ENCODE peak calls at places on chromosomes 2 and 18, in seven cellular contexts. One of them, this sample, is unnamed.

GRCh38 chr2:43507137-43507536 is 88.7 kb downstream of the THADA start:
- DNase-seq in OCI-LY7: no peak
- DNase-seq in fibroblast of lung: no peak
- DNase-seq in GM12864: no peak
- DNase-seq in HFF-Myc: no peak
- DNase-seq in testis: no peak
- DNase-seq in HCT116: no peak
- DNase-seq in this sample: no peak

GRCh38 chr18:50934545-50935211 is 33.2 kb upstream of the ELAC1 start:
- DNase-seq in testis: no peak
- DNase-seq in OCI-LY7: no peak
- DNase-seq in GM12864: no peak
- DNase-seq in HFF-Myc: no peak
- DNase-seq in fibroblast of lung: no peak
- DNase-seq in HCT116: no peak
- DNase-seq in this sample: no peak

GRCh38 chr2:160034396-160034795 is 28.0 kb downstream of the PLA2R1 start:
- DNase-seq in testis: no peak
- DNase-seq in fibroblast of lung: no peak
- DNase-seq in HFF-Myc: no peak
- DNase-seq in HCT116: no peak
- DNase-seq in OCI-LY7: no peak
- DNase-seq in GM12864: no peak
- DNase-seq in this sample: no peak

GRCh38 chr2:236743623-236744280 is 174.1 kb downstream of the ACKR3 start:
- DNase-seq in GM12864: no peak
- DNase-seq in HCT116: no peak
- DNase-seq in OCI-LY7: no peak
- DNase-seq in testis: no peak
- DNase-seq in fibroblast of lung: peak; percentile 57
- DNase-seq in HFF-Myc: peak; percentile 37
- DNase-seq in this sample: no peak

GRCh38 chr2:73939419-73939818 is 12.7 kb downstream of the DGUOK start:
- DNase-seq in HFF-Myc: no peak
- DNase-seq in HCT116: no peak
- DNase-seq in testis: no peak
- DNase-seq in OCI-LY7: no peak
- DNase-seq in GM12864: no peak
- DNase-seq in fibroblast of lung: peak; percentile 71
- DNase-seq in this sample: no peak

GRCh38 chr2:192459422-192459821 is 264.7 kb upstream of the TMEFF2 start:
- DNase-seq in OCI-LY7: no peak
- DNase-seq in testis: no peak
- DNase-seq in HCT116: no peak
- DNase-seq in HFF-Myc: no peak
- DNase-seq in GM12864: no peak
- DNase-seq in fibroblast of lung: no peak
- DNase-seq in this sample: no peak

GRCh38 chr2:26640331-26640745 is 828 bp downstream of the CIB4 start:
- DNase-seq in testis: no peak
- DNase-seq in GM12864: no peak
- DNase-seq in OCI-LY7: no peak
- DNase-seq in HCT116: peak; percentile 13
- DNase-seq in HFF-Myc: no peak
- DNase-seq in fibroblast of lung: peak; percentile 79
- DNase-seq in this sample: no peak

GRCh38 chr2:202164409-202164808 is 74.0 kb downstream of the SUMO1 start:
- DNase-seq in HFF-Myc: no peak
- DNase-seq in testis: no peak
- DNase-seq in GM12864: no peak
- DNase-seq in HCT116: no peak
- DNase-seq in OCI-LY7: no peak
- DNase-seq in fibroblast of lung: no peak
- DNase-seq in this sample: no peak

GRCh38 chr18:70494524-70494923 is 205.7 kb downstream of the SOCS6 start:
- DNase-seq in GM12864: no peak
- DNase-seq in HCT116: no peak
- DNase-seq in fibroblast of lung: no peak
- DNase-seq in HFF-Myc: no peak
- DNase-seq in testis: no peak
- DNase-seq in OCI-LY7: no peak
- DNase-seq in this sample: no peak

GRCh38 chr2:84969511-84970265 is 1.3 kb upstream of the KCMF1 start:
- DNase-seq in OCI-LY7: peak; percentile 63
- DNase-seq in HFF-Myc: no peak
- DNase-seq in GM12864: no peak
- DNase-seq in HCT116: no peak
- DNase-seq in testis: peak; percentile 30
- DNase-seq in fibroblast of lung: peak; percentile 43
- DNase-seq in this sample: peak; percentile 76

GRCh38 chr2:182618672-182619079 is 97.4 kb upstream of the DNAJC10 start:
- DNase-seq in GM12864: no peak
- DNase-seq in HFF-Myc: no peak
- DNase-seq in OCI-LY7: no peak
- DNase-seq in HCT116: no peak
- DNase-seq in fibroblast of lung: peak; percentile 51
- DNase-seq in testis: no peak
- DNase-seq in this sample: no peak

GRCh38 chr2:208399201-208399600 is 7.4 kb upstream of the PTH2R start:
- DNase-seq in GM12864: no peak
- DNase-seq in OCI-LY7: no peak
- DNase-seq in fibroblast of lung: no peak
- DNase-seq in testis: no peak
- DNase-seq in HFF-Myc: no peak
- DNase-seq in HCT116: no peak
- DNase-seq in this sample: no peak

GRCh38 chr2:96963316-96963715 is 23.1 kb downstream of the FAM178B start:
- DNase-seq in OCI-LY7: no peak
- DNase-seq in GM12864: no peak
- DNase-seq in HFF-Myc: no peak
- DNase-seq in fibroblast of lung: no peak
- DNase-seq in HCT116: no peak
- DNase-seq in testis: no peak
- DNase-seq in this sample: no peak

DNA sequence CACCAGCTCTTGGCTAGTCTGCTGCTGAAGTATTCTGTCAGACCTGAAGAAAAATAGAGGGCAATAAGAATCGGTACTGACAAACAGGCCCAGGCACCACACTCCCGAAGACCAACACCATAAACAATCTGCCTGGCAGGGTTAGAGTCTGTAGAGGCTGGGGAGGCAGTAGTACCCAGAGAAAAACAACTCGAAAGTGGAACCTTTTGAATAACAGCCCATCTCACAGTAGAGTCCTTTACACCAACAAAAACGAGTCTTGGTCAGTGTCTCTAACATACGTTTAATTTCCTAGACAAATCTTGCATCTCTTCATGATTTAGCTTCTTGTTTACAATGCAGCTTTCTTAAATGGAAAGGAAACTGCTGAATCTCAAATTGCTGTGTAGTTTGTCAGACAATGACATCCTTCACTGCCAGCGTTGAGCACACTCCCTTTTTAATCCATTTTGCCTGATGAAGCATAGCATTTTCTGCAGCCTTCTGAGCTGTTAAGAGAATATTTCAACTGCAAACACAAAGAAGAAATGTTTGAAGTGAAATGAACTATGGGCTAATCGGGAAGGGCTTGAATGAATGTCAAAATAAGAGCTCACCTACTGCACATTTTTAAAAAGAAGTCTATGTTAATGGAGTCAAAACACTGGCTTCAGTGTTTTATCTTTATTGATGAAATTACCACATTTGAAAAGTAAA is 73.1 kb upstream of the DSG1 start:
- DNase-seq in testis: no peak
- DNase-seq in HCT116: no peak
- DNase-seq in GM12864: no peak
- DNase-seq in fibroblast of lung: no peak
- DNase-seq in OCI-LY7: no peak
- DNase-seq in HFF-Myc: no peak
- DNase-seq in this sample: no peak
- H3K4me3 ChIP-seq in testis: no peak overlapping the region
- H3K4me3 ChIP-seq in HCT116: peak overlapping the region; percentile 16
- H3K4me3 ChIP-seq in GM12864: no peak overlapping the region
- H3K4me3 ChIP-seq in fibroblast of lung: no peak overlapping the region
- H3K4me3 ChIP-seq in OCI-LY7: no peak overlapping the region
- H3K4me3 ChIP-seq in HFF-Myc: no peak overlapping the region
- H3K4me3 ChIP-seq in this sample: peak overlapping the region; percentile 30

GRCh38 chr2:64699712-64700111 is 46.0 kb upstream of the SERTAD2 start:
- DNase-seq in HCT116: no peak
- DNase-seq in OCI-LY7: no peak
- DNase-seq in GM12864: peak; percentile 51
- DNase-seq in fibroblast of lung: no peak
- DNase-seq in HFF-Myc: no peak
- DNase-seq in testis: no peak
- DNase-seq in this sample: peak; percentile 86
- TF ChIP-seq CTCF in HCT116: no peak
- TF ChIP-seq CTCF in OCI-LY7: peak; percentile 43
- TF ChIP-seq CTCF in GM12864: peak; percentile 38
- TF ChIP-seq CTCF in fibroblast of lung: no peak
- TF ChIP-seq CTCF in HFF-Myc: no peak
- TF ChIP-seq CTCF in testis: no peak
- TF ChIP-seq CTCF in this sample: peak; percentile 19

GRCh38 chr18:75203456-75204261 is 5.3 kb downstream of the PTGR3 start:
- DNase-seq in fibroblast of lung: peak; percentile 66
- DNase-seq in GM12864: no peak
- DNase-seq in testis: peak; percentile 49
- DNase-seq in HFF-Myc: no peak
- DNase-seq in HCT116: no peak
- DNase-seq in OCI-LY7: no peak
- DNase-seq in this sample: no peak
- H3K4me3 ChIP-seq in fibroblast of lung: peak overlapping the region; percentile 28
- H3K4me3 ChIP-seq in GM12864: no peak overlapping the region
- H3K4me3 ChIP-seq in testis: peak overlapping the region; percentile 62
- H3K4me3 ChIP-seq in HFF-Myc: peak overlapping the region; percentile 96
- H3K4me3 ChIP-seq in HCT116: no peak overlapping the region
- H3K4me3 ChIP-seq in OCI-LY7: no peak overlapping the region
- H3K4me3 ChIP-seq in this sample: no peak overlapping the region

GRCh38 chr18:77820472-77820871 is 570.8 kb downstream of the GALR1 start:
- DNase-seq in HCT116: no peak
- DNase-seq in HFF-Myc: no peak
- DNase-seq in fibroblast of lung: no peak
- DNase-seq in GM12864: no peak
- DNase-seq in OCI-LY7: no peak
- DNase-seq in testis: no peak
- DNase-seq in this sample: no peak

GRCh38 chr18:77821892-77822291 is 572.2 kb downstream of the GALR1 start:
- DNase-seq in HFF-Myc: no peak
- DNase-seq in testis: no peak
- DNase-seq in GM12864: no peak
- DNase-seq in fibroblast of lung: no peak
- DNase-seq in OCI-LY7: no peak
- DNase-seq in HCT116: no peak
- DNase-seq in this sample: no peak

GRCh38 chr18:77815666-77816338 is 566.2 kb downstream of the GALR1 start:
- DNase-seq in HCT116: no peak
- DNase-seq in testis: no peak
- DNase-seq in fibroblast of lung: no peak
- DNase-seq in OCI-LY7: no peak
- DNase-seq in HFF-Myc: no peak
- DNase-seq in GM12864: no peak
- DNase-seq in this sample: no peak

GRCh38 chr18:77822552-77823138 is 573.0 kb downstream of the GALR1 start:
- DNase-seq in HCT116: no peak
- DNase-seq in HFF-Myc: no peak
- DNase-seq in fibroblast of lung: no peak
- DNase-seq in testis: no peak
- DNase-seq in OCI-LY7: no peak
- DNase-seq in GM12864: no peak
- DNase-seq in this sample: no peak

DNA sequence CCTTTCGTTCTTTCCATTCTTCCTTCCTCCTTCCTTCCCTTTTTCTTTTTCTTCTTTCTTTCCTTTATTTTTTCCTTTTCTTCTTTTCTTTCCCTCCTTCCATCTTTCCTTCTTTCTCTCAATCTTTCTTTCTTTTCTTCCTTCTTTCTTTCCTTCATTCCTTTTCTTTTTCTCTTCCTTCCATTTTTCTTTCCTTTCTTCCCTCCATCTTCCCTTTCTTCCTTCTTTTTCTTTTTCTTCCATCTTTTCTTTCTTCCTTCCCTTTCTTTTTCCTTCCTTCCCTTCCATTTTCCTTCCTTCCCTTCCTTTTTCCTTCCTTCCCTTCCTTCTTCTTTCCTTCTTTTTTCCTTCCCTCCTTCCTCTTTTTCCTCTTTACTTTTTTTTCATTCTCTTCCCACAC is 568.7 kb downstream of the GALR1 start:
- DNase-seq in OCI-LY7: no peak
- DNase-seq in GM12864: no peak
- DNase-seq in HFF-Myc: no peak
- DNase-seq in testis: no peak
- DNase-seq in fibroblast of lung: no peak
- DNase-seq in HCT116: no peak
- DNase-seq in this sample: no peak
- TF ChIP-seq CTCF in OCI-LY7: no peak
- TF ChIP-seq CTCF in GM12864: no peak
- TF ChIP-seq CTCF in HFF-Myc: no peak
- TF ChIP-seq CTCF in testis: no peak
- TF ChIP-seq CTCF in fibroblast of lung: no peak
- TF ChIP-seq CTCF in HCT116: no peak
- TF ChIP-seq CTCF in this sample: no peak

DNA sequence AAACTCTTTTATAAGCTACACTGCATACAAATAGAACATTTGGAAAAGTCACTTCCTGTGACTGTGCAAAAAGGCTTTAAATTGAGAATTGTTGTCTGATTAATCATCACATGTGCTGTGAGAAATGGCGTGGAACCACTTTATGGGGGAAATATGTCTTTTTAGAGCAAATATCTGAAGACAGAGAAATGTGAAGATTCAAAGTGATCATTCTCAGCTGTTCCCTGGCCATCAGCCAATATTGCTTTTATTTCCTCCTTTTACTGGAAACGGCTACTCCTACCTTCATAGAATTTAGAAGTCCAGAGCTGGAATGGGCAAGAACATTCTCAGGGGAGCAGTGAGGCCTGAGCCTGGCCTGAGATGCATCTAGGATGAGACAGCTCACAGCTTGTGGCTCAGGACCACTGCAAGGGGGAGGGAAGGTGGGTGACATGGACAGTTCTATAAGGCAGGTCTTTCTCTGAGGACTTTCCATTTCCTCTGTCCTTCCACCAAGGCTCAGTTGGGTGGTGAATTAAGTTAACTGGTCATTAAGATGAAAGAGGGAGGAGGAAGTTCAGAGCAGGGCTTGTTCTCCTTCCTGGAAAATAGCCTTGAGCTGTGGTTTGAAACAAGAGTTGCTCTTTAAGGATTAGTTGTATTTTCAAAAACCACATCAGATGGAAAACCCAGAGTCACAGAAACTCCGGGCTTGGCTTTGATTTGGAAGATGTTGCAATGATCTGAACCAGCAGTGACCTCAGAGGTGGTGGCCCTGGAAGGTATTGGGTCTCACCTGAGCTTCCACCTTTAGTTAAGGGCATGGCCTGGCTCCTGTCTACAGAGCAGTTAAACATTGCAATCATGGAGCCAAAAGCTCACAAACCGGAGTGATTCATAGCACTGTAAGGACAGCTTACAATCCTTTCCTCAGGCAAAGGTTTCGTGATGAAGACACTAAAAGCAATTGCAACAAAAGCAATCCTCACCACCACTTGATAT is 144.3 kb downstream of the VAPA start:
- DNase-seq in fibroblast of lung: peak; percentile 79
- DNase-seq in OCI-LY7: no peak
- DNase-seq in HCT116: no peak
- DNase-seq in HFF-Myc: peak; percentile 85
- DNase-seq in GM12864: no peak
- DNase-seq in testis: no peak
- DNase-seq in this sample: no peak
- H3K4me3 ChIP-seq in fibroblast of lung: no peak overlapping the region
- H3K4me3 ChIP-seq in OCI-LY7: no peak overlapping the region
- H3K4me3 ChIP-seq in HCT116: no peak overlapping the region
- H3K4me3 ChIP-seq in HFF-Myc: no peak overlapping the region
- H3K4me3 ChIP-seq in GM12864: no peak overlapping the region
- H3K4me3 ChIP-seq in testis: no peak overlapping the region
- H3K4me3 ChIP-seq in this sample: no peak overlapping the region

GRCh38 chr18:22399949-22400348 is 17.8 kb downstream of the CTAGE1 start:
- DNase-seq in OCI-LY7: no peak
- DNase-seq in HFF-Myc: no peak
- DNase-seq in GM12864: no peak
- DNase-seq in testis: no peak
- DNase-seq in fibroblast of lung: peak; percentile 11
- DNase-seq in HCT116: no peak
- DNase-seq in this sample: no peak
- TF ChIP-seq CTCF in OCI-LY7: no peak
- TF ChIP-seq CTCF in HFF-Myc: no peak
- TF ChIP-seq CTCF in GM12864: no peak
- TF ChIP-seq CTCF in testis: no peak
- TF ChIP-seq CTCF in fibroblast of lung: no peak
- TF ChIP-seq CTCF in HCT116: no peak
- TF ChIP-seq CTCF in this sample: no peak

This sample was measured in GM12865.